ENCODE peak calls at places on chromosomes 2 and 18, in five cellular contexts. O, C, A, Y and L are unnamed samples.

GRCh38 chr18:28081516-28081915 is 95.4 kb downstream of the CDH2 start:
- DNase-seq in C (no peak), O (no peak), A (no peak), Y (no peak), L (no peak)

GRCh38 chr18:21444465-21445023 is 156.0 kb downstream of the ESCO1 start:
- DNase-seq in Y (peak; percentile 78), O (peak; percentile 72), C (peak; percentile 54), A (peak; percentile 9), L (peak; percentile 84)

GRCh38 chr2:129757915-129758421 is 221.5 kb upstream of the RAB6C start:
- DNase-seq in A (no peak), O (no peak), C (no peak), Y (no peak), L (no peak)

GRCh38 chr2:96870631-96871255 is 863 bp upstream of the SEMA4C start:
- DNase-seq in C (no peak), O (no peak), A (no peak), Y (no peak), L (no peak)

GRCh38 chr2:236720974-236721600 is 151.5 kb downstream of the ACKR3 start:
- DNase-seq in Y (no peak), O (no peak), A (no peak), C (no peak), L (no peak)

GRCh38 chr2:96769816-96770215 is 9.1 kb downstream of the CNNM4 start:
- DNase-seq in Y (no peak), A (no peak), O (no peak), C (peak; percentile 35), L (no peak)

GRCh38 chr18:74373428-74373827 is 57.8 kb downstream of the C18orf63 start:
- DNase-seq in A (no peak), Y (no peak), O (no peak), C (no peak), L (no peak)

GRCh38 chr2:119227346-119227745 is 3.7 kb downstream of the STEAP3 start:
- DNase-seq in O (peak; percentile 45), A (no peak), C (no peak), Y (no peak), L (no peak)

DNA sequence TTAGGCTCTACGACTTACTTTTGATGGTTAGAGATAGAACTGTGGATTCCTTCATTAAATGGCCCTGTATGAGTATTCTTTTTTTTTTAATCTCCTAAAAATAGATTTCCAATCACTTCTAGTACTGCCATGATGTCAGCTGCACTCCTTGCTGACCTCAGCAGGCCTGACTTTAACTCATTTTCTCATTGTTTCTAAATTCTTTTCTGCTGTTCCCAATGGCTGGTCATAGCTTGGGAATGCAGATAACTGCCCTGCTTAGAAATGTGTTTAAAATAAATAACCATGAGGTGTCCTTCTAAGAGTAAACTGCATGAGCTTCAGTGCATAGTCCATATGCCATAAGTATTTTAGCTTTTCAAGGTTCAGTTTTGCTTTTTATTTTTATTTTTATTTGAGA is 15.7 kb downstream of the CCDC85A start:
- DNase-seq in O (peak; percentile 88), Y (peak; percentile 80), A (no peak), C (no peak), L (peak; percentile 27)
- TF ChIP-seq CTCF in O (no peak), Y (no peak), A (no peak), C (no peak), L (no peak)

GRCh38 chr2:68776124-68776523 is 41.5 kb downstream of the ARHGAP25 start:
- DNase-seq in Y (no peak), A (no peak), C (no peak), O (no peak), L (no peak)
- H3K4me3 ChIP-seq in Y (no peak overlapping the region), A (no peak overlapping the region), C (no peak overlapping the region), O (no peak overlapping the region), L (no peak overlapping the region)

DNA sequence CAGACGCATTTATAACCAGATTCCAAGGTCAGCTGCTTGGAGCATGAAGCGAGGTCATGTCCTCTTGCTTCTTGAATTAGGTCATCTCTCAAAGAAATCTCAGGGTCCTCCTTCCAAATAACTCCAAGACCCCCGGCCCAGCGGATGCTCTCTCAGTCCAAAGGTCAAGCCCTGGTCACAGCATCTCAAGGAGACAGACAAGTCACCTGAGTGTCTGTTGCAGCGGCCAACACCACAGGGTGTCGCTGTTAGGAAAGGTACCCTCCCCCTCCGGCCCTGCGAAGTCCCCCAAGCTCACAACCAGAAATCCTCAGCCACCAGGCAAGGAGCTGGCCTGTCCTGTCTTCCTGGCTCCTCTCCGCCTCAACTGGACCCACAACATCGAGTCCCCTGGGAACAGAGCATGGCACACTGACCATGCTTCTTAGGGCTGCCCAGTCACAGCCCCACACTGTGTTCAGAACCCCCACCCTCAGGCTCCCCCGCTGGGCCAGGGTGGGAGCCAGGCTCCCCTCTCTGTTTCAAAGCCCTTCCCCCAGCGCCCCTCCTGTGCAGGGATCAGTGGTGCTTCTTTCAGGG is 68.0 kb upstream of the ASAP2 start:
- DNase-seq in Y (peak; percentile 18), A (peak; percentile 20), O (no peak), C (no peak), L (no peak)
- TF ChIP-seq CTCF in Y (peak; percentile 41), A (no peak), O (peak; percentile 24), C (peak; percentile 72), L (peak; percentile 44)

DNA sequence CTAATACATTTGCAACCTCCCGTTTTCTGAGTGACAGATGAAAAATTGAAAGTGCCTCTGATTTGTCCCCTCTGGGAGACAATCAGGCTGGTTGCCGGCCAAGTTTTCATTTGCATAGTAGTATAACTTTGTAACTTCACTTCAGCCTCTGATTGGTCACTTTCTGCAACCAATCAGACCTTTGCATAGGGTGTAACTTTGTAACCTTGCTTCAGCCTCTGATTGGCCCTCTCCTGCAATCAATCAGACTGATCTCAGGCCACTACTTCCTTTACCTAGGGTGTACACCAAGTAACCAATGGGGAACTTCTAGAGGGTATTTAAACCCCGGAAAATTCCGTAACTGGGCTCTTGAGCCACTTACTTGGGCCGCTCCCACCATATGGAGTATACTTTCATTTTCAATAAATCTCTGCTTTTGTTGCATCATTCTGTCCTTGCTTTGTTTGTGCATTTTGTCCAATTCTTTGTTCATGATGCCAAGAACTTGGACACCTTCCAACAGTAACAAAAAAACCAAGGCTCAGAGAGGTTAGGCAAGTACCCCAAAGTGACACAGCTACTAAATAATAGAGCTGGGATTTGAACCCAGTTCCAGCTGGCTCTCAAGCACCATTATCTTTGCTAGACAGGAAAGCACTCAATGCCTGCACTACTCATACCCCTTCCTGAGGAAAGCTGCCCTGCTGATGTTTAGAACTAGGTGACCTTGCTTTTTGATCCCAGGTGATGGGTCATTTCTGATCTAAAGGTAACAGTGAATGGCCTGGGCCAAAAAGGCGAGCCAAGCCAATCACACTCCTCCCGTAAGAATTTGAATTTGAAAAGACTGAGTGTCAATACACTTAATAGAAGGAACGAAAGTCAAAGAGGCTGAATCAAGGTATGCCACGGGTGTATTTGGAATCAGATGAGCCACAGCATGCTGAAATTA is 10.9 kb upstream of the MYOM1 start:
- DNase-seq in C (no peak), A (peak; percentile 43), Y (peak; percentile 56), O (no peak), L (peak; percentile 81)
- H3K4me3 ChIP-seq in C (no peak overlapping the region), A (no peak overlapping the region), Y (no peak overlapping the region), O (no peak overlapping the region), L (no peak overlapping the region)

DNA sequence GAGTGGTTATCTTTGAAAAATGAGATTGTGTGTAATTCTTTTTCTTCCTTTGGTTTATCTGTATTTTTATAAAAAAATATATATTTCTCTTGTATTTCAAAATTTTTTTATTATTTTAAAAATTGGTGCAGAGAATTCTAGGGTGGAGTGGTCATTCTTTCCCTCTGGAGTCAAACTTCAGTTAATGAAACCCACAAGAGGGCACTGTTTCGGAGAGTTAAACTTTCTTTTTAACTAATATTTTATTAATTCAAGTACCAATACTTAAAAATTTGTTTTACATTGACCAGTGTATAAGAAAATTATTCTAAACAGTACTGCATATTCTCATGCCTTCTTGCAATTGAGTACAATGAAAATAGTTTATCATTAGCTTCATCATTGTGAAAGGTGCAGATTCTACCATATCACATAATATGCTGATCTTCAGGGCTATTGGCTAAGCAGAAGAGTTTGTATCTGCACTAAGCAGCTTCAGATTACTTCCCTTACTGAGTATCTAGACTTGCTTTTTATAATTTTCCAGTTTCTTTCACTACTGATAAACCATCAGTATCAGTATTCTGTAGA is 50.1 kb downstream of the HS1BP3 start:
- DNase-seq in A (no peak), O (peak; percentile 18), Y (peak; percentile 60), C (no peak), L (peak; percentile 57)
- TF ChIP-seq CTCF in A (peak; percentile 72), O (peak; percentile 57), Y (peak; percentile 43), C (peak; percentile 27), L (no peak)